ENCODE peak calls at places on chromosomes 3 and 15, in four cellular contexts. One of them, this sample, is unnamed.

GRCh38 chr15:65377105-65377975 is 462 bp downstream of the IGDCC3 start:
- DNase-seq in naive thymus-derived CD8-positive, alpha-beta T cell: no peak
- DNase-seq in stimulated activated CD8-positive, alpha-beta memory T cell treated with anti-CD3 and anti-CD28 coated beads, Interleukin-15, amount 100 ng/mL, for 48 hours: no peak
- DNase-seq in NB4: peak
- DNase-seq in this sample: no peak

GRCh38 chr3:26652157-26652556 is 29.6 kb downstream of the LRRC3B start:
- DNase-seq in NB4: no peak
- DNase-seq in stimulated activated CD8-positive, alpha-beta memory T cell treated with anti-CD3 and anti-CD28 coated beads, Interleukin-15, amount 100 ng/mL, for 48 hours: no peak
- DNase-seq in naive thymus-derived CD8-positive, alpha-beta T cell: no peak
- DNase-seq in this sample: no peak

GRCh38 chr3:24235121-24235520 is 259.5 kb downstream of the THRB start:
- DNase-seq in naive thymus-derived CD8-positive, alpha-beta T cell: no peak
- DNase-seq in stimulated activated CD8-positive, alpha-beta memory T cell treated with anti-CD3 and anti-CD28 coated beads, Interleukin-15, amount 100 ng/mL, for 48 hours: no peak
- DNase-seq in NB4: no peak
- DNase-seq in this sample: no peak

GRCh38 chr15:31974154-31974794 is 56.0 kb upstream of the CHRNA7 start:
- DNase-seq in naive thymus-derived CD8-positive, alpha-beta T cell: no peak
- DNase-seq in stimulated activated CD8-positive, alpha-beta memory T cell treated with anti-CD3 and anti-CD28 coated beads, Interleukin-15, amount 100 ng/mL, for 48 hours: no peak
- DNase-seq in NB4: no peak
- DNase-seq in this sample: no peak

GRCh38 chr3:105399611-105400010 is 32.9 kb downstream of the ALCAM start:
- DNase-seq in NB4: no peak
- DNase-seq in naive thymus-derived CD8-positive, alpha-beta T cell: no peak
- DNase-seq in stimulated activated CD8-positive, alpha-beta memory T cell treated with anti-CD3 and anti-CD28 coated beads, Interleukin-15, amount 100 ng/mL, for 48 hours: no peak
- DNase-seq in this sample: no peak

GRCh38 chr15:25242957-25243799 is 195.6 kb downstream of the UBE3A start:
- DNase-seq in stimulated activated CD8-positive, alpha-beta memory T cell treated with anti-CD3 and anti-CD28 coated beads, Interleukin-15, amount 100 ng/mL, for 48 hours: no peak
- DNase-seq in naive thymus-derived CD8-positive, alpha-beta T cell: no peak
- DNase-seq in NB4: no peak
- DNase-seq in this sample: no peak

GRCh38 chr3:51988286-51989146 is 5.2 kb downstream of the ACY1 start:
- DNase-seq in naive thymus-derived CD8-positive, alpha-beta T cell: no peak
- DNase-seq in stimulated activated CD8-positive, alpha-beta memory T cell treated with anti-CD3 and anti-CD28 coated beads, Interleukin-15, amount 100 ng/mL, for 48 hours: no peak
- DNase-seq in NB4: no peak
- DNase-seq in this sample: no peak

GRCh38 chr3:160400631-160401150 is 1.2 kb downstream of the SMC4 start:
- DNase-seq in naive thymus-derived CD8-positive, alpha-beta T cell: peak
- DNase-seq in NB4: peak
- DNase-seq in stimulated activated CD8-positive, alpha-beta memory T cell treated with anti-CD3 and anti-CD28 coated beads, Interleukin-15, amount 100 ng/mL, for 48 hours: no peak
- DNase-seq in this sample: no peak

GRCh38 chr15:82139823-82140268 is 94.0 kb upstream of the MEX3B start:
- DNase-seq in stimulated activated CD8-positive, alpha-beta memory T cell treated with anti-CD3 and anti-CD28 coated beads, Interleukin-15, amount 100 ng/mL, for 48 hours: no peak
- DNase-seq in NB4: peak
- DNase-seq in naive thymus-derived CD8-positive, alpha-beta T cell: no peak
- DNase-seq in this sample: peak

GRCh38 chr3:31014317-31015040 is 120.0 kb upstream of the GADL1 start:
- DNase-seq in stimulated activated CD8-positive, alpha-beta memory T cell treated with anti-CD3 and anti-CD28 coated beads, Interleukin-15, amount 100 ng/mL, for 48 hours: no peak
- DNase-seq in NB4: no peak
- DNase-seq in naive thymus-derived CD8-positive, alpha-beta T cell: no peak
- DNase-seq in this sample: no peak

GRCh38 chr15:68620721-68621528 is 42.1 kb downstream of the CORO2B start:
- DNase-seq in naive thymus-derived CD8-positive, alpha-beta T cell: no peak
- DNase-seq in NB4: no peak
- DNase-seq in stimulated activated CD8-positive, alpha-beta memory T cell treated with anti-CD3 and anti-CD28 coated beads, Interleukin-15, amount 100 ng/mL, for 48 hours: no peak
- DNase-seq in this sample: no peak

GRCh38 chr3:40463579-40463978 is 6.4 kb downstream of the RPL14 start:
- DNase-seq in NB4: no peak
- DNase-seq in stimulated activated CD8-positive, alpha-beta memory T cell treated with anti-CD3 and anti-CD28 coated beads, Interleukin-15, amount 100 ng/mL, for 48 hours: no peak
- DNase-seq in naive thymus-derived CD8-positive, alpha-beta T cell: no peak
- DNase-seq in this sample: no peak

GRCh38 chr3:242986-243706 is 46.6 kb downstream of the CHL1 start:
- DNase-seq in naive thymus-derived CD8-positive, alpha-beta T cell: no peak
- DNase-seq in NB4: no peak
- DNase-seq in stimulated activated CD8-positive, alpha-beta memory T cell treated with anti-CD3 and anti-CD28 coated beads, Interleukin-15, amount 100 ng/mL, for 48 hours: no peak
- DNase-seq in this sample: no peak

GRCh38 chr3:52228266-52228665 is 2.8 kb upstream of the TLR9 start:
- DNase-seq in NB4: no peak
- DNase-seq in naive thymus-derived CD8-positive, alpha-beta T cell: no peak
- DNase-seq in stimulated activated CD8-positive, alpha-beta memory T cell treated with anti-CD3 and anti-CD28 coated beads, Interleukin-15, amount 100 ng/mL, for 48 hours: no peak
- DNase-seq in this sample: no peak

GRCh38 chr15:43214592-43215295 is 6.1 kb downstream of the EPB42 start:
- DNase-seq in naive thymus-derived CD8-positive, alpha-beta T cell: no peak
- DNase-seq in NB4: no peak
- DNase-seq in stimulated activated CD8-positive, alpha-beta memory T cell treated with anti-CD3 and anti-CD28 coated beads, Interleukin-15, amount 100 ng/mL, for 48 hours: no peak
- DNase-seq in this sample: no peak

GRCh38 chr3:59978979-59979378 is 929.2 kb upstream of the CFAP20DC start:
- DNase-seq in stimulated activated CD8-positive, alpha-beta memory T cell treated with anti-CD3 and anti-CD28 coated beads, Interleukin-15, amount 100 ng/mL, for 48 hours: no peak
- DNase-seq in NB4: no peak
- DNase-seq in naive thymus-derived CD8-positive, alpha-beta T cell: no peak
- DNase-seq in this sample: no peak

GRCh38 chr3:193572426-193572908 is 17.8 kb upstream of the ATP13A4 start:
- DNase-seq in NB4: peak
- DNase-seq in stimulated activated CD8-positive, alpha-beta memory T cell treated with anti-CD3 and anti-CD28 coated beads, Interleukin-15, amount 100 ng/mL, for 48 hours: no peak
- DNase-seq in naive thymus-derived CD8-positive, alpha-beta T cell: peak
- DNase-seq in this sample: peak

GRCh38 chr3:9503283-9503682 is 50.3 kb downstream of the LHFPL4 start:
- DNase-seq in naive thymus-derived CD8-positive, alpha-beta T cell: peak
- DNase-seq in stimulated activated CD8-positive, alpha-beta memory T cell treated with anti-CD3 and anti-CD28 coated beads, Interleukin-15, amount 100 ng/mL, for 48 hours: peak
- DNase-seq in NB4: peak
- DNase-seq in this sample: peak

GRCh38 chr3:84958495-84959469 is at the start of gene CADM2:
- DNase-seq in stimulated activated CD8-positive, alpha-beta memory T cell treated with anti-CD3 and anti-CD28 coated beads, Interleukin-15, amount 100 ng/mL, for 48 hours: peak
- DNase-seq in NB4: peak
- DNase-seq in naive thymus-derived CD8-positive, alpha-beta T cell: peak
- DNase-seq in this sample: peak

GRCh38 chr15:99197861-99198260 is 51.5 kb downstream of the TTC23 start:
- DNase-seq in naive thymus-derived CD8-positive, alpha-beta T cell: no peak
- DNase-seq in stimulated activated CD8-positive, alpha-beta memory T cell treated with anti-CD3 and anti-CD28 coated beads, Interleukin-15, amount 100 ng/mL, for 48 hours: no peak
- DNase-seq in NB4: no peak
- DNase-seq in this sample: no peak

GRCh38 chr3:32383136-32383711 is 8.4 kb upstream of the CMTM7 start:
- DNase-seq in NB4: no peak
- DNase-seq in stimulated activated CD8-positive, alpha-beta memory T cell treated with anti-CD3 and anti-CD28 coated beads, Interleukin-15, amount 100 ng/mL, for 48 hours: no peak
- DNase-seq in naive thymus-derived CD8-positive, alpha-beta T cell: no peak
- DNase-seq in this sample: no peak

GRCh38 chr3:44506556-44506955 is 29.1 kb upstream of the ZNF445 start:
- DNase-seq in NB4: no peak
- DNase-seq in naive thymus-derived CD8-positive, alpha-beta T cell: no peak
- DNase-seq in stimulated activated CD8-positive, alpha-beta memory T cell treated with anti-CD3 and anti-CD28 coated beads, Interleukin-15, amount 100 ng/mL, for 48 hours: no peak
- DNase-seq in this sample: no peak

GRCh38 chr3:168088106-168088722 is 7.5 kb downstream of the GOLIM4 start:
- DNase-seq in naive thymus-derived CD8-positive, alpha-beta T cell: no peak
- DNase-seq in stimulated activated CD8-positive, alpha-beta memory T cell treated with anti-CD3 and anti-CD28 coated beads, Interleukin-15, amount 100 ng/mL, for 48 hours: no peak
- DNase-seq in NB4: peak
- DNase-seq in this sample: peak

GRCh38 chr3:108605491-108605890 is 16.0 kb downstream of the DZIP3 start:
- DNase-seq in naive thymus-derived CD8-positive, alpha-beta T cell: no peak
- DNase-seq in NB4: no peak
- DNase-seq in stimulated activated CD8-positive, alpha-beta memory T cell treated with anti-CD3 and anti-CD28 coated beads, Interleukin-15, amount 100 ng/mL, for 48 hours: no peak
- DNase-seq in this sample: no peak

GRCh38 chr3:42601898-42602581 is 1.6 kb downstream of the NKTR start:
- DNase-seq in NB4: peak
- DNase-seq in stimulated activated CD8-positive, alpha-beta memory T cell treated with anti-CD3 and anti-CD28 coated beads, Interleukin-15, amount 100 ng/mL, for 48 hours: no peak
- DNase-seq in naive thymus-derived CD8-positive, alpha-beta T cell: no peak
- DNase-seq in this sample: peak

GRCh38 chr3:156677536-156677935 is 3.1 kb downstream of the TIPARP start:
- DNase-seq in NB4: no peak
- DNase-seq in stimulated activated CD8-positive, alpha-beta memory T cell treated with anti-CD3 and anti-CD28 coated beads, Interleukin-15, amount 100 ng/mL, for 48 hours: no peak
- DNase-seq in naive thymus-derived CD8-positive, alpha-beta T cell: no peak
- DNase-seq in this sample: no peak

GRCh38 chr15:90099072-90099867 is 3.0 kb downstream of the IDH2 start:
- DNase-seq in naive thymus-derived CD8-positive, alpha-beta T cell: peak
- DNase-seq in stimulated activated CD8-positive, alpha-beta memory T cell treated with anti-CD3 and anti-CD28 coated beads, Interleukin-15, amount 100 ng/mL, for 48 hours: no peak
- DNase-seq in NB4: peak
- DNase-seq in this sample: no peak

GRCh38 chr15:60275624-60276023 is 122.2 kb downstream of the ANXA2 start:
- DNase-seq in stimulated activated CD8-positive, alpha-beta memory T cell treated with anti-CD3 and anti-CD28 coated beads, Interleukin-15, amount 100 ng/mL, for 48 hours: no peak
- DNase-seq in naive thymus-derived CD8-positive, alpha-beta T cell: no peak
- DNase-seq in NB4: no peak
- DNase-seq in this sample: no peak

GRCh38 chr15:41013698-41014414 is 60.6 kb downstream of the CHAC1 start:
- DNase-seq in stimulated activated CD8-positive, alpha-beta memory T cell treated with anti-CD3 and anti-CD28 coated beads, Interleukin-15, amount 100 ng/mL, for 48 hours: no peak
- DNase-seq in naive thymus-derived CD8-positive, alpha-beta T cell: no peak
- DNase-seq in NB4: peak
- DNase-seq in this sample: peak

GRCh38 chr15:99101501-99101900 is 3.4 kb upstream of the SYNM start:
- DNase-seq in naive thymus-derived CD8-positive, alpha-beta T cell: no peak
- DNase-seq in stimulated activated CD8-positive, alpha-beta memory T cell treated with anti-CD3 and anti-CD28 coated beads, Interleukin-15, amount 100 ng/mL, for 48 hours: no peak
- DNase-seq in NB4: no peak
- DNase-seq in this sample: no peak

GRCh38 chr3:9681723-9682081 is 21.9 kb upstream of the CPNE9 start:
- DNase-seq in naive thymus-derived CD8-positive, alpha-beta T cell: no peak
- DNase-seq in NB4: no peak
- DNase-seq in stimulated activated CD8-positive, alpha-beta memory T cell treated with anti-CD3 and anti-CD28 coated beads, Interleukin-15, amount 100 ng/mL, for 48 hours: no peak
- DNase-seq in this sample: no peak

This sample was measured in Kasumi-1.